ENCODE peak calls at places on chromosome 14, in six cellular contexts. One of them, this sample, is unnamed.

GRCh38 chr14:104286086-104286485 is 147.7 kb downstream of the KIF26A start:
- DNase-seq in stimulated activated CD8-positive, alpha-beta memory T cell treated with anti-CD3 and anti-CD28 coated beads, Interleukin-15, amount 100 ng/mL, for 24 hours: no peak
- DNase-seq in anterior cingulate cortex: no peak
- DNase-seq in esophagus squamous epithelium: no peak
- DNase-seq in NCI-H2081: no peak
- DNase-seq in upper lobe of left lung: no peak
- DNase-seq in this sample: no peak

GRCh38 chr14:105163040-105163742 is 5.4 kb downstream of the JAG2 start:
- DNase-seq in NCI-H2081: no peak
- DNase-seq in esophagus squamous epithelium: no peak
- DNase-seq in stimulated activated CD8-positive, alpha-beta memory T cell treated with anti-CD3 and anti-CD28 coated beads, Interleukin-15, amount 100 ng/mL, for 24 hours: no peak
- DNase-seq in anterior cingulate cortex: no peak
- DNase-seq in upper lobe of left lung: no peak
- DNase-seq in this sample: no peak

GRCh38 chr14:100609331-100609870 is 22.2 kb upstream of the BEGAIN start:
- DNase-seq in NCI-H2081: no peak
- DNase-seq in anterior cingulate cortex: no peak
- DNase-seq in upper lobe of left lung: no peak
- DNase-seq in esophagus squamous epithelium: no peak
- DNase-seq in stimulated activated CD8-positive, alpha-beta memory T cell treated with anti-CD3 and anti-CD28 coated beads, Interleukin-15, amount 100 ng/mL, for 24 hours: no peak
- DNase-seq in this sample: no peak

GRCh38 chr14:101219896-101220703 is 316.6 kb upstream of the RTL1 start:
- DNase-seq in anterior cingulate cortex: no peak
- DNase-seq in upper lobe of left lung: no peak
- DNase-seq in NCI-H2081: no peak
- DNase-seq in stimulated activated CD8-positive, alpha-beta memory T cell treated with anti-CD3 and anti-CD28 coated beads, Interleukin-15, amount 100 ng/mL, for 24 hours: no peak
- DNase-seq in esophagus squamous epithelium: no peak
- DNase-seq in this sample: no peak

GRCh38 chr14:56378474-56378873 is 201.1 kb upstream of the TMEM260 start:
- DNase-seq in stimulated activated CD8-positive, alpha-beta memory T cell treated with anti-CD3 and anti-CD28 coated beads, Interleukin-15, amount 100 ng/mL, for 24 hours: no peak
- DNase-seq in anterior cingulate cortex: no peak
- DNase-seq in NCI-H2081: no peak
- DNase-seq in esophagus squamous epithelium: no peak
- DNase-seq in upper lobe of left lung: no peak
- DNase-seq in this sample: no peak

GRCh38 chr14:33756833-33757232 is 194.0 kb downstream of the EGLN3 start:
- DNase-seq in stimulated activated CD8-positive, alpha-beta memory T cell treated with anti-CD3 and anti-CD28 coated beads, Interleukin-15, amount 100 ng/mL, for 24 hours: no peak
- DNase-seq in esophagus squamous epithelium: no peak
- DNase-seq in NCI-H2081: no peak
- DNase-seq in anterior cingulate cortex: no peak
- DNase-seq in upper lobe of left lung: no peak
- DNase-seq in this sample: no peak

GRCh38 chr14:81268016-81268416 is 47.3 kb upstream of the GTF2A1 start:
- DNase-seq in NCI-H2081: no peak
- DNase-seq in stimulated activated CD8-positive, alpha-beta memory T cell treated with anti-CD3 and anti-CD28 coated beads, Interleukin-15, amount 100 ng/mL, for 24 hours: no peak
- DNase-seq in esophagus squamous epithelium: no peak
- DNase-seq in upper lobe of left lung: no peak
- DNase-seq in anterior cingulate cortex: no peak
- DNase-seq in this sample: peak

GRCh38 chr14:73771848-73772705 is 57.9 kb upstream of the PNMA1 start:
- DNase-seq in esophagus squamous epithelium: no peak
- DNase-seq in anterior cingulate cortex: no peak
- DNase-seq in upper lobe of left lung: peak
- DNase-seq in NCI-H2081: peak
- DNase-seq in stimulated activated CD8-positive, alpha-beta memory T cell treated with anti-CD3 and anti-CD28 coated beads, Interleukin-15, amount 100 ng/mL, for 24 hours: no peak
- DNase-seq in this sample: peak

GRCh38 chr14:92645841-92646478 is 102.5 kb downstream of the LGMN start:
- DNase-seq in anterior cingulate cortex: no peak
- DNase-seq in upper lobe of left lung: no peak
- DNase-seq in stimulated activated CD8-positive, alpha-beta memory T cell treated with anti-CD3 and anti-CD28 coated beads, Interleukin-15, amount 100 ng/mL, for 24 hours: no peak
- DNase-seq in esophagus squamous epithelium: no peak
- DNase-seq in NCI-H2081: no peak
- DNase-seq in this sample: no peak

GRCh38 chr14:29220077-29220476 is 453.5 kb downstream of the FOXG1 start:
- DNase-seq in stimulated activated CD8-positive, alpha-beta memory T cell treated with anti-CD3 and anti-CD28 coated beads, Interleukin-15, amount 100 ng/mL, for 24 hours: no peak
- DNase-seq in NCI-H2081: peak
- DNase-seq in anterior cingulate cortex: no peak
- DNase-seq in esophagus squamous epithelium: no peak
- DNase-seq in upper lobe of left lung: no peak
- DNase-seq in this sample: no peak

GRCh38 chr14:70780396-70781075 is 28.8 kb downstream of the MAP3K9 start:
- DNase-seq in esophagus squamous epithelium: no peak
- DNase-seq in upper lobe of left lung: peak
- DNase-seq in anterior cingulate cortex: no peak
- DNase-seq in NCI-H2081: peak
- DNase-seq in stimulated activated CD8-positive, alpha-beta memory T cell treated with anti-CD3 and anti-CD28 coated beads, Interleukin-15, amount 100 ng/mL, for 24 hours: no peak
- DNase-seq in this sample: no peak

GRCh38 chr14:45610303-45610702 is 357.3 kb upstream of the MIS18BP1 start:
- DNase-seq in stimulated activated CD8-positive, alpha-beta memory T cell treated with anti-CD3 and anti-CD28 coated beads, Interleukin-15, amount 100 ng/mL, for 24 hours: no peak
- DNase-seq in anterior cingulate cortex: no peak
- DNase-seq in upper lobe of left lung: no peak
- DNase-seq in NCI-H2081: peak
- DNase-seq in esophagus squamous epithelium: no peak
- DNase-seq in this sample: peak

GRCh38 chr14:68941820-68942219 is 37.3 kb downstream of the ACTN1 start:
- DNase-seq in NCI-H2081: no peak
- DNase-seq in stimulated activated CD8-positive, alpha-beta memory T cell treated with anti-CD3 and anti-CD28 coated beads, Interleukin-15, amount 100 ng/mL, for 24 hours: no peak
- DNase-seq in upper lobe of left lung: no peak
- DNase-seq in anterior cingulate cortex: no peak
- DNase-seq in esophagus squamous epithelium: no peak
- DNase-seq in this sample: peak

GRCh38 chr14:35532783-35533356 is 1.1 kb upstream of the INSM2 start:
- DNase-seq in esophagus squamous epithelium: no peak
- DNase-seq in NCI-H2081: no peak
- DNase-seq in stimulated activated CD8-positive, alpha-beta memory T cell treated with anti-CD3 and anti-CD28 coated beads, Interleukin-15, amount 100 ng/mL, for 24 hours: no peak
- DNase-seq in upper lobe of left lung: no peak
- DNase-seq in anterior cingulate cortex: no peak
- DNase-seq in this sample: no peak

GRCh38 chr14:99938376-99938775 is 126.8 kb upstream of the EVL start:
- DNase-seq in anterior cingulate cortex: no peak
- DNase-seq in upper lobe of left lung: no peak
- DNase-seq in esophagus squamous epithelium: no peak
- DNase-seq in NCI-H2081: no peak
- DNase-seq in stimulated activated CD8-positive, alpha-beta memory T cell treated with anti-CD3 and anti-CD28 coated beads, Interleukin-15, amount 100 ng/mL, for 24 hours: no peak
- DNase-seq in this sample: no peak

This sample was measured in Caki2.